ENCODE peak calls at places on chromosomes 13 and 19, in eight cellular contexts. V is epithelial cell of esophagus; X is ACHN; S is ascending aorta; L is left ventricle myocardium inferior; Z is naive thymus-derived CD8-positive, alpha-beta T cell; W is fibroblast of lung; J is pancreas. A is an unnamed sample.

GRCh38 chr13:76868451-76868850 is 17.8 kb downstream of the KCTD12 start:
- DNase-seq in V (no peak), X (no peak), S (no peak), L (no peak), Z (no peak), W (peak), J (no peak), A (no peak)

GRCh38 chr13:113956571-113956970 is 17.3 kb downstream of the C13orf46 start:
- DNase-seq in V (no peak), X (no peak), S (no peak), L (no peak), Z (no peak), W (no peak), J (no peak), A (no peak)

GRCh38 chr19:33146209-33146608 is 14.3 kb downstream of the WDR88 start:
- DNase-seq in V (no peak), X (no peak), S (no peak), L (no peak), Z (no peak), W (no peak), J (no peak), A (no peak)

GRCh38 chr13:108266316-108266936 is 3.1 kb upstream of the TNFSF13B start:
- DNase-seq in V (no peak), X (no peak), S (no peak), L (no peak), Z (no peak), W (no peak), J (no peak), A (no peak)

GRCh38 chr19:44588753-44589112 is 24.6 kb upstream of the IGSF23 start:
- DNase-seq in V (no peak), X (peak), S (no peak), L (no peak), Z (no peak), W (no peak), J (no peak), A (no peak)

GRCh38 chr13:27211771-27212364 is 39.5 kb upstream of the RPL21 start:
- DNase-seq in V (peak), X (peak), S (no peak), L (no peak), Z (no peak), W (peak), J (no peak), A (no peak)

GRCh38 chr13:107370036-107370785 is 802.3 kb upstream of the ARGLU1 start:
- DNase-seq in V (peak), X (peak), S (no peak), L (no peak), Z (no peak), W (peak), J (no peak), A (no peak)

GRCh38 chr13:66759919-66760318 is 470.2 kb downstream of the PCDH9 start:
- DNase-seq in V (no peak), X (no peak), S (no peak), L (no peak), Z (no peak), W (no peak), J (no peak), A (no peak)